ENCODE peak calls at places on chromosomes 5 and 9, in five cellular contexts. H is uterus, S is T47D, V is IMR-90, T is iris pigment epithelial cell. X is an unnamed sample.

GRCh38 chr5:113038714-113039113 is 62.1 kb downstream of the DCP2 start:
- DNase-seq in H (no peak), T (peak; percentile 23), V (peak; percentile 47), S (no peak), X (no peak)

GRCh38 chr5:160297776-160298175 is 14.6 kb downstream of the CCNJL start:
- DNase-seq in S (no peak), T (no peak), H (no peak), V (no peak), X (no peak)

GRCh38 chr9:93267681-93268505 is 84.0 kb downstream of the WNK2 start:
- DNase-seq in T (no peak), S (no peak), H (no peak), V (no peak), X (no peak)

GRCh38 chr5:40518511-40518917 is 161.2 kb upstream of the PTGER4 start:
- DNase-seq in T (peak; percentile 69), V (peak; percentile 76), S (no peak), H (no peak), X (no peak)

GRCh38 chr9:93090091-93090655 is 5.8 kb upstream of the CARD19 start:
- DNase-seq in S (no peak), V (no peak), T (no peak), H (peak; percentile 2), X (no peak)

GRCh38 chr9:114280636-114281315 is 42.1 kb upstream of the ORM1 start:
- DNase-seq in T (no peak), S (no peak), V (peak; percentile 34), H (peak; percentile 26), X (peak; percentile 76)

GRCh38 chr5:78527054-78527884 is 121.3 kb downstream of the LHFPL2 start:
- DNase-seq in T (peak; percentile 98), V (peak; percentile 94), H (peak; percentile 79), S (no peak), X (peak; percentile 86)

GRCh38 chr5:17020586-17021362 is 84.7 kb upstream of the MYO10 start:
- DNase-seq in V (peak; percentile 51), T (no peak), H (no peak), S (no peak), X (no peak)

GRCh38 chr9:76166436-76166959 is 227.7 kb downstream of the RFK start:
- DNase-seq in H (no peak), S (no peak), V (no peak), T (no peak), X (no peak)

GRCh38 chr9:96667363-96667728 is 12.2 kb upstream of the PRXL2C start:
- DNase-seq in S (no peak), T (no peak), H (no peak), V (no peak), X (no peak)

GRCh38 chr5:1336749-1337489 is 8.0 kb downstream of the CLPTM1L start:
- DNase-seq in T (no peak), V (no peak), H (no peak), S (no peak), X (no peak)

GRCh38 chr5:161734741-161735140 is 49.2 kb downstream of the GABRA6 start:
- DNase-seq in H (no peak), S (no peak), T (no peak), V (no peak), X (no peak)

GRCh38 chr9:128494743-128495124 is 9.8 kb upstream of the GLE1 start:
- DNase-seq in T (no peak), V (no peak), S (no peak), H (no peak), X (no peak)

GRCh38 chr5:180640765-180641565 is 8.4 kb downstream of the FLT4 start:
- DNase-seq in V (no peak), S (no peak), T (no peak), H (peak; percentile 6), X (no peak)

GRCh38 chr9:134307674-134308638 is 18.3 kb upstream of the RXRA start:
- DNase-seq in V (no peak), H (no peak), T (no peak), S (no peak), X (no peak)

GRCh38 chr9:137786511-137786920 is 91.1 kb upstream of the CACNA1B start:
- DNase-seq in H (no peak), S (no peak), V (peak; percentile 19), T (no peak), X (no peak)

GRCh38 chr5:180494510-180495181 is 467 bp downstream of the CNOT6 start:
- DNase-seq in S (peak; percentile 62), H (peak; percentile 29), T (peak; percentile 32), V (no peak), X (peak; percentile 88)

GRCh38 chr9:97271292-97271691 is 36.2 kb upstream of the CCDC180 start:
- DNase-seq in V (no peak), S (no peak), H (no peak), T (no peak), X (no peak)

GRCh38 chr5:51632794-51633193 is 249.5 kb downstream of the ISL1 start:
- DNase-seq in V (no peak), S (no peak), H (no peak), T (no peak), X (no peak)

GRCh38 chr5:152061095-152061494 is 136.4 kb upstream of the GLRA1 start:
- DNase-seq in S (no peak), V (no peak), H (no peak), T (no peak), X (no peak)

GRCh38 chr5:159412284-159413046 is 82.2 kb upstream of the IL12B start:
- DNase-seq in H (no peak), T (peak; percentile 30), S (no peak), V (no peak), X (peak; percentile 19)

GRCh38 chr9:123871781-123872180 is 58.1 kb downstream of the DENND1A start:
- DNase-seq in H (no peak), S (peak; percentile 12), V (no peak), T (no peak), X (no peak)

GRCh38 chr5:132825824-132826391 is 4.5 kb downstream of the SHROOM1 start:
- DNase-seq in S (no peak), H (no peak), T (no peak), V (no peak), X (no peak)

GRCh38 chr5:123087173-123088030 is 1.6 kb upstream of the PRDM6 start:
- DNase-seq in H (no peak), T (no peak), S (no peak), V (no peak), X (no peak)

GRCh38 chr9:6877671-6878161 is 119.9 kb downstream of the KDM4C start:
- DNase-seq in S (no peak), H (no peak), T (peak; percentile 76), V (peak; percentile 83), X (no peak)

GRCh38 chr5:137497396-137498290 is 1.5 kb downstream of the SPOCK1 start:
- DNase-seq in S (peak; percentile 19), T (no peak), H (no peak), V (no peak), X (peak; percentile 83)

GRCh38 chr5:146068136-146068717 is 37.1 kb downstream of the PLAC8L1 start:
- DNase-seq in H (no peak), T (no peak), S (no peak), V (no peak), X (no peak)

GRCh38 chr5:77635073-77635472 is 3.4 kb downstream of the OTP start:
- DNase-seq in S (no peak), V (no peak), T (no peak), H (no peak), X (no peak)

GRCh38 chr5:20286512-20286911 is 298.5 kb upstream of the CDH18 start:
- DNase-seq in V (peak; percentile 58), T (peak; percentile 86), S (no peak), H (no peak), X (no peak)

X was measured in lower leg skin.